ENCODE peak calls at places on chromosome 17, in seven cellular contexts. P is neuronal stem cell, E is IMR-90, N is H1, C is H9, U is mesenchymal stem cell, V is trophoblast cell. J is an unnamed sample.

GRCh38 chr17:39755550-39756375 is 18.0 kb downstream of the GRB7 start:
- DNase-seq in P (no peak), E (peak), N (no peak), C (peak), U (peak), V (no peak), J (no peak)

GRCh38 chr17:48456584-48456983 is 26.6 kb upstream of the SKAP1 start:
- DNase-seq in P (no peak), E (no peak), N (no peak), C (peak), U (peak), V (peak), J (peak)

GRCh38 chr17:5019475-5019956 is 15.7 kb downstream of the SLC52A1 start:
- DNase-seq in P (no peak), E (peak), N (no peak), C (no peak), U (no peak), V (no peak), J (peak)

GRCh38 chr17:44069974-44070454 is 521 bp upstream of the G6PC3 start:
- DNase-seq in P (no peak), E (no peak), N (no peak), C (peak), U (peak), V (peak), J (peak)

GRCh38 chr17:31663576-31663975 is 195.5 kb downstream of the COPRS start:
- DNase-seq in P (no peak), E (peak), N (no peak), C (no peak), U (peak), V (no peak), J (peak)

GRCh38 chr17:77352441-77352840 is 211.7 kb downstream of the SEC14L1 start:
- DNase-seq in P (no peak), E (no peak), N (no peak), C (no peak), U (no peak), V (no peak), J (no peak)

GRCh38 chr17:49567871-49568694 is 7.6 kb upstream of the NXPH3 start:
- DNase-seq in P (peak), E (peak), N (peak), C (peak), U (peak), V (peak), J (peak)

GRCh38 chr17:48001187-48001586 is 30.3 kb downstream of the CDK5RAP3 start:
- DNase-seq in P (no peak), E (peak), N (no peak), C (no peak), U (peak), V (peak), J (no peak)

GRCh38 chr17:74877592-74878543 is 5.1 kb upstream of the FDXR start:
- DNase-seq in P (no peak), E (no peak), N (no peak), C (no peak), U (no peak), V (peak), J (no peak)

GRCh38 chr17:21395764-21396163 is 19.6 kb downstream of the KCNJ12 start:
- DNase-seq in P (no peak), E (no peak), N (no peak), C (no peak), U (no peak), V (no peak), J (no peak)

GRCh38 chr17:32460054-32460453 is 15.7 kb downstream of the PSMD11 start:
- DNase-seq in P (no peak), E (no peak), N (no peak), C (peak), U (no peak), V (no peak), J (no peak)

GRCh38 chr17:81223758-81224122 is 975 bp upstream of the CEP131 start:
- DNase-seq in P (no peak), E (no peak), N (no peak), C (no peak), U (no peak), V (peak), J (peak)

GRCh38 chr17:75504347-75505151 is 10.8 kb downstream of the CASKIN2 start:
- DNase-seq in P (no peak), E (no peak), N (peak), C (peak), U (peak), V (peak), J (peak)

GRCh38 chr17:71229036-71229435 is 891.8 kb upstream of the SOX9 start:
- DNase-seq in P (no peak), E (peak), N (no peak), C (no peak), U (no peak), V (no peak), J (no peak)

GRCh38 chr17:62627219-62627903 is at the start of gene MRC2:
- DNase-seq in P (peak), E (peak), N (peak), C (peak), U (peak), V (peak), J (peak)

GRCh38 chr17:1695365-1695764 is 10.7 kb upstream of the PRPF8 start:
- DNase-seq in P (no peak), E (no peak), N (no peak), C (no peak), U (no peak), V (no peak), J (no peak)

GRCh38 chr17:76014925-76015261 is 12.2 kb downstream of the EVPL start:
- DNase-seq in P (no peak), E (no peak), N (no peak), C (peak), U (no peak), V (no peak), J (no peak)

GRCh38 chr17:44081681-44082080 is 11.1 kb downstream of the G6PC3 start:
- DNase-seq in P (no peak), E (no peak), N (no peak), C (no peak), U (no peak), V (no peak), J (no peak)

GRCh38 chr17:29847527-29847931 is 82.5 kb downstream of the SSH2 start:
- DNase-seq in P (no peak), E (no peak), N (no peak), C (no peak), U (no peak), V (peak), J (peak)

GRCh38 chr17:14303343-14304221 is 2.7 kb downstream of the HS3ST3B1 start:
- DNase-seq in P (no peak), E (no peak), N (peak), C (peak), U (peak), V (peak), J (peak)

GRCh38 chr17:32007463-32008298 is 498 bp downstream of the LRRC37B start:
- DNase-seq in P (peak), E (peak), N (peak), C (peak), U (peak), V (no peak), J (peak)

GRCh38 chr17:77164483-77165030 is 23.8 kb downstream of the SEC14L1 start:
- DNase-seq in P (no peak), E (peak), N (no peak), C (no peak), U (peak), V (no peak), J (no peak)

GRCh38 chr17:31378638-31379037 is 12.8 kb upstream of the RAB11FIP4 start:
- DNase-seq in P (no peak), E (no peak), N (no peak), C (peak), U (no peak), V (no peak), J (peak)

GRCh38 chr17:14409292-14409691 is 108.4 kb downstream of the HS3ST3B1 start:
- DNase-seq in P (no peak), E (no peak), N (no peak), C (no peak), U (no peak), V (no peak), J (no peak)

GRCh38 chr17:55023626-55024025 is 55.1 kb downstream of the STXBP4 start:
- DNase-seq in P (no peak), E (peak), N (no peak), C (no peak), U (no peak), V (no peak), J (no peak)

GRCh38 chr17:43443381-43443780 is 40.4 kb upstream of the DHX8 start:
- DNase-seq in P (no peak), E (no peak), N (no peak), C (no peak), U (no peak), V (no peak), J (no peak)

GRCh38 chr17:82684207-82684903 is 14.1 kb downstream of the RAB40B start:
- DNase-seq in P (no peak), E (no peak), N (no peak), C (no peak), U (no peak), V (no peak), J (no peak)

GRCh38 chr17:48542956-48543853 is 1.7 kb downstream of the HOXB2 start:
- DNase-seq in P (no peak), E (peak), N (peak), C (peak), U (peak), V (peak), J (peak)

GRCh38 chr17:67196422-67196821 is 48.6 kb downstream of the HELZ start:
- DNase-seq in P (no peak), E (no peak), N (no peak), C (no peak), U (no peak), V (no peak), J (no peak)
- H3K23ac ChIP-seq in P (no peak), E (no peak), N (no peak), C (no peak), U (no peak), V (no peak), J (no peak)

DNA sequence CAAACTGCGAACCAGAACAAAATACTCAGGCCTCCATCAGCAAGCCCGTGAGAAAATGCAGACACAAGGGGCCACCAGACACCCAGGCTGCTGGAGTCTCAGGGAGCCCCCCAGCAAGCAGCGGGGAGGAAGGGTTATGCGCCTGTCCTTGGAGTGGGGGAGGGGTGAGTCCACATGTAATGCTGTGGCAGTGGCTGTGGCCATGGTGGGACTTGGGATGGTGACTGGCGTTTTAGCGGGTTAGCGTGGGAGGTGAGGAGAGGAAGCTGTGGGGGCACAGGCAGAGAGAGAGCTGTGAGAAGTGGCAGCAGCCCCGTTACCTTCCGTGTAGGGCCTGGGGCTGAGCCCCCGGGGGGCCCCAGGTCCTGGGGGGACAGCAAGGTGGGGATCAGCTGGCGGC is 58.3 kb downstream of the SRCIN1 start:
- DNase-seq in P (no peak), E (no peak), N (no peak), C (no peak), U (no peak), V (no peak), J (no peak)
- H3K23ac ChIP-seq in P (no peak), E (no peak), N (no peak), C (no peak), U (no peak), V (no peak), J (no peak)

GRCh38 chr17:45775148-45775547 is 9.0 kb upstream of the CRHR1 start:
- DNase-seq in P (no peak), E (no peak), N (no peak), C (no peak), U (no peak), V (no peak), J (no peak)

GRCh38 chr17:45780921-45781320 is 3.2 kb upstream of the CRHR1 start:
- DNase-seq in P (no peak), E (no peak), N (no peak), C (no peak), U (no peak), V (peak), J (no peak)

GRCh38 chr17:45777388-45777787 is 6.7 kb upstream of the CRHR1 start:
- DNase-seq in P (no peak), E (no peak), N (no peak), C (no peak), U (no peak), V (no peak), J (no peak)

GRCh38 chr17:45775576-45776011 is 8.5 kb upstream of the CRHR1 start:
- DNase-seq in P (no peak), E (no peak), N (no peak), C (no peak), U (no peak), V (peak), J (no peak)

DNA sequence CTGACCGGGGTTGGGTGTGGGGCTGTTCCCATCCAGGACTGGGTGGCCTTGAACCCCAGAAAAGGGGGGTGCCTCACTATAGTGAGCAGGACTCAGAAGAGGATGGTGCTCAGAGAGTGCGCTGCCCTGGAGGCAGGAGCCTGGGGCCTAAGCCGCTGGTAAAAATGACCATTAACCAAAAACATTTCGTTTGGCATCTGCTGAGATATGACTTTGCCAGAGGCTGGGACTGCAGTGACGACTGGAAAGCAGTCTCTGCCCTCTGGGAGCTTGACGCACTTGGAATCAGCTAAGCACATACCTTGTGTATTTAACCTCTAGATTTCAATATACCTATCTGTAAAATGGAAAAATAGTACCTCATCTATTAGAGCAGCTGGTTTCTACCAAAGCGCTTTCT is 7.2 kb upstream of the CRHR1 start:
- DNase-seq in P (no peak), E (no peak), N (no peak), C (no peak), U (no peak), V (peak), J (no peak)
- H3K23ac ChIP-seq in P (no peak), E (no peak), N (no peak), C (no peak), U (no peak), V (no peak), J (no peak)

DNA sequence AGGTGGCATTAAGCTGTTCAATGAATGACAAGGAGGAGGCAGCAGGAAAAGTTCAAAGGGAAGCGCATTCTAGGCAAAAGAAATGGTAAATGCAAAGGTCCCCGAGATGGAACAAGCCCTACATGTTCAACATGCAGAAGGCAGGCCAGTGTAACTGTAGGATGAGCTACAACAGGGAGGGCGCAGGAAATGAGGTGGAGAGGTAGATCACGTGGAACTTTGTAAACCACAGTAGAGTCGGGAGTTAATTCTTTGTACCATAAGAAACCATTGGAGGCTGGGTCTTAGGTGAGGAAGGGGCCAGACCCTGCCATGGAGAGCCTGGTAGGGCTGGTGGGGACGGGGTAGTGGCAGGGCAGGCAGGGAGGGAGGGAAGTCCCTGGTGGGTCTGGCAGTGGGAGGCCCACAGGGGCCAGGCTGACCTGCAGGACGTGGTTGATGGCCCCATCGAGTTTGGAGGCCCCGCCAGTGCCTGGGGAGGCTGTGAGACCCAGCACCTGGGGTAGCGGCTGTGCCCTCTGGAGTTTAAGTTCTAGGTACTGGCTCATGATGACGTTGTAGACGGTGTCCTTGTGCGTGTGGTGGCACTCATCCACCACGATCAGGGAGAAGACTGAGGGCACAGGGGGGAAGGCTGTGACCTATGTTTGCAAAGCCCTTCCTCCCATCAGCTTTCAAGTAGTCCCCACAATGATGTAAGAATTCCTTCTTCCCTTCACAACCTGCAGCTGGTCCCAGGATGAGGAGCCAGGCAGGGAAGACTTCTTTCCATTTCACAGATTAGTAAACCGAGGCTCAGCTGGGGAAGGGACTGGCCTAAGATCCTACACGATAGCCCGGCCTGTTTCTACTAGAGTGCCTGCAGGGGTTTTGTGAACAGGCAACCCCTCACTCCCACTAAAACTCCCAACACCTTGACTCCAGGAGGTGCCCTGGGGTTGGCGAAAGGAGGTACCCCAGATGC is 1.9 kb downstream of the DHX58 start:
- DNase-seq in P (no peak), E (no peak), N (no peak), C (no peak), U (no peak), V (no peak), J (no peak)
- H3K23ac ChIP-seq in P (peak), E (no peak), N (no peak), C (no peak), U (no peak), V (no peak), J (no peak)

DNA sequence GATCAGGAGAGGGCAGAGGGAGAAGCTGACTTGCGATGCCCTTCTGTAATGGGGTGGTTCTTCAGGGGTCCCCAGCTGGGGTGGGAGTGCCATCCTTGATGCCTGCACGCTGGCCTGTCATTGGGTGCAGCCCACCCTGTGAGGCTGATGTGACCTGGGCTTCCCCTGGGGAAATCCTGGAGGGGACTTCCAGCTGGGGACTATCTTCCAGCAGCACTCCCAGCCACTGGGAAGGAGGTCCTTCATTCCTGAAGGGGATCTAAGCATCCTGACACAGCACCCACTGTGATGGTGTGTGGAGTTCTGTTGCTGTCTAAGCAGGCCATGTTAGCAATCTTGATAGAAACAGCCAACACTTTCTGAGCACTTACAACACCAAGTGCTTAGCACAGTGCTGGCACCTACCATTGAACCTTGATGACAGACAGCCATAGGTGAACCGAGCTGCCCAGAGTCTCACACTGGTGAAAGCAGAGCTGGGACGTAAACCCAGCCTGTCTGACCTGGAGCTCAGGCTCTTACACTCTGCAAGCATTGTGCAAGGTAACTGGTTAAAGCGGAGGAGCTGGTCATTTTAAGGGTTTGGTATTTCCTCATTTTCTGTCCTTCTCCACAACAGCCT is 211.3 kb downstream of the CCDC182 start:
- DNase-seq in P (no peak), E (no peak), N (no peak), C (no peak), U (no peak), V (no peak), J (no peak)
- H3K23ac ChIP-seq in P (no peak), E (no peak), N (no peak), C (no peak), U (no peak), V (no peak), J (no peak)

GRCh38 chr17:73586153-73586906 is 57.9 kb downstream of the SDK2 start:
- DNase-seq in P (no peak), E (no peak), N (no peak), C (no peak), U (no peak), V (peak), J (no peak)

GRCh38 chr17:73584987-73585386 is 59.3 kb downstream of the SDK2 start:
- DNase-seq in P (no peak), E (no peak), N (no peak), C (no peak), U (no peak), V (no peak), J (no peak)

GRCh38 chr17:73585583-73585982 is 58.7 kb downstream of the SDK2 start:
- DNase-seq in P (no peak), E (no peak), N (no peak), C (peak), U (no peak), V (no peak), J (peak)

GRCh38 chr17:73588291-73589095 is 55.8 kb downstream of the SDK2 start:
- DNase-seq in P (no peak), E (no peak), N (no peak), C (no peak), U (no peak), V (peak), J (no peak)

GRCh38 chr17:73586921-73587680 is 57.1 kb downstream of the SDK2 start:
- DNase-seq in P (no peak), E (no peak), N (no peak), C (no peak), U (no peak), V (peak), J (no peak)
- H3K23ac ChIP-seq in P (no peak), E (no peak), N (no peak), C (no peak), U (no peak), V (no peak), J (no peak)

GRCh38 chr17:19346351-19347255 is 15.9 kb downstream of the B9D1 start:
- DNase-seq in P (no peak), E (peak), N (no peak), C (peak), U (peak), V (no peak), J (no peak)
- H3K23ac ChIP-seq in P (no peak), E (peak), N (no peak), C (no peak), U (no peak), V (no peak), J (no peak)

GRCh38 chr17:42421479-42422332 is 1.4 kb downstream of the CAVIN1 start:
- DNase-seq in P (no peak), E (peak), N (no peak), C (peak), U (peak), V (peak), J (no peak)
- H3K23ac ChIP-seq in P (peak), E (peak), N (no peak), C (no peak), U (peak), V (no peak), J (no peak)

GRCh38 chr17:64583055-64583454 is 76.3 kb downstream of the CEP95 start:
- DNase-seq in P (no peak), E (no peak), N (no peak), C (no peak), U (no peak), V (no peak), J (no peak)
- H3K23ac ChIP-seq in P (no peak), E (no peak), N (no peak), C (no peak), U (no peak), V (no peak), J (no peak)

GRCh38 chr17:78560731-78561130 is 16.5 kb downstream of the DNAH17 start:
- DNase-seq in P (no peak), E (no peak), N (no peak), C (no peak), U (no peak), V (no peak), J (no peak)

GRCh38 chr17:78563189-78564145 is 13.7 kb downstream of the DNAH17 start:
- DNase-seq in P (no peak), E (no peak), N (no peak), C (no peak), U (no peak), V (no peak), J (no peak)

GRCh38 chr17:78561166-78561565 is 16.0 kb downstream of the DNAH17 start:
- DNase-seq in P (no peak), E (no peak), N (no peak), C (no peak), U (no peak), V (no peak), J (no peak)

GRCh38 chr17:78559749-78560368 is 17.3 kb downstream of the DNAH17 start:
- DNase-seq in P (no peak), E (no peak), N (peak), C (peak), U (no peak), V (peak), J (peak)

GRCh38 chr17:78562734-78563133 is 14.5 kb downstream of the DNAH17 start:
- DNase-seq in P (no peak), E (no peak), N (no peak), C (no peak), U (no peak), V (no peak), J (no peak)
- H3K23ac ChIP-seq in P (no peak), E (no peak), N (no peak), C (no peak), U (no peak), V (no peak), J (no peak)

J was measured in mesendoderm.